ENCODE peak calls at places on chromosomes 4 and X, in seven cellular contexts. One of them, this sample, is unnamed. For H3K4me1, the result is how much of the 10 kb centered on the place peaks cover.

GRCh38 chr4:52038109-52038912 is at the start of gene SGCB:
- DNase-seq in suprapubic skin: peak
- DNase-seq in tibial nerve: peak
- DNase-seq in heart left ventricle: peak
- DNase-seq in upper lobe of left lung: peak
- DNase-seq in esophagus muscularis mucosa: no peak
- DNase-seq in Peyer's patch: peak
- DNase-seq in this sample: peak

GRCh38 chr4:148364525-148364924 is 77.7 kb downstream of the NR3C2 start:
- DNase-seq in Peyer's patch: no peak
- DNase-seq in tibial nerve: no peak
- DNase-seq in heart left ventricle: no peak
- DNase-seq in suprapubic skin: no peak
- DNase-seq in esophagus muscularis mucosa: no peak
- DNase-seq in upper lobe of left lung: no peak
- DNase-seq in this sample: no peak

GRCh38 chr4:6918345-6918744 is 8.7 kb downstream of the TBC1D14 start:
- DNase-seq in tibial nerve: no peak
- DNase-seq in heart left ventricle: no peak
- DNase-seq in Peyer's patch: no peak
- DNase-seq in esophagus muscularis mucosa: no peak
- DNase-seq in suprapubic skin: peak
- DNase-seq in upper lobe of left lung: no peak
- DNase-seq in this sample: no peak

GRCh38 chr4:153346563-153346962 is 2.1 kb downstream of the MND1 start:
- DNase-seq in esophagus muscularis mucosa: no peak
- DNase-seq in upper lobe of left lung: no peak
- DNase-seq in suprapubic skin: no peak
- DNase-seq in Peyer's patch: no peak
- DNase-seq in tibial nerve: no peak
- DNase-seq in heart left ventricle: no peak
- DNase-seq in this sample: no peak

GRCh38 chr4:54439831-54440243 is 210.7 kb downstream of the PDGFRA start:
- DNase-seq in heart left ventricle: peak
- DNase-seq in Peyer's patch: no peak
- DNase-seq in suprapubic skin: peak
- DNase-seq in tibial nerve: no peak
- DNase-seq in esophagus muscularis mucosa: no peak
- DNase-seq in upper lobe of left lung: peak
- DNase-seq in this sample: peak

GRCh38 chr4:4986856-4987255 is 32.4 kb downstream of the CYTL1 start:
- DNase-seq in esophagus muscularis mucosa: peak
- DNase-seq in tibial nerve: no peak
- DNase-seq in heart left ventricle: no peak
- DNase-seq in upper lobe of left lung: no peak
- DNase-seq in Peyer's patch: no peak
- DNase-seq in suprapubic skin: no peak
- DNase-seq in this sample: no peak

GRCh38 chr4:122500852-122501501 is 44.5 kb upstream of the IL2 start:
- DNase-seq in heart left ventricle: no peak
- DNase-seq in Peyer's patch: no peak
- DNase-seq in upper lobe of left lung: no peak
- DNase-seq in esophagus muscularis mucosa: no peak
- DNase-seq in tibial nerve: no peak
- DNase-seq in suprapubic skin: no peak
- DNase-seq in this sample: no peak

GRCh38 chr4:24840362-24840761 is 45.0 kb downstream of the SOD3 start:
- DNase-seq in tibial nerve: no peak
- DNase-seq in Peyer's patch: no peak
- DNase-seq in suprapubic skin: no peak
- DNase-seq in heart left ventricle: no peak
- DNase-seq in esophagus muscularis mucosa: no peak
- DNase-seq in upper lobe of left lung: no peak
- DNase-seq in this sample: no peak

GRCh38 chr4:158998624-158999023 is 104.3 kb upstream of the RAPGEF2 start:
- DNase-seq in tibial nerve: no peak
- DNase-seq in Peyer's patch: no peak
- DNase-seq in heart left ventricle: no peak
- DNase-seq in esophagus muscularis mucosa: no peak
- DNase-seq in upper lobe of left lung: no peak
- DNase-seq in suprapubic skin: no peak
- DNase-seq in this sample: no peak

GRCh38 chrX:155086961-155087735 is 15.8 kb downstream of the BRCC3 start:
- DNase-seq in heart left ventricle: peak
- DNase-seq in upper lobe of left lung: no peak
- DNase-seq in Peyer's patch: no peak
- DNase-seq in esophagus muscularis mucosa: no peak
- DNase-seq in suprapubic skin: no peak
- DNase-seq in tibial nerve: no peak
- DNase-seq in this sample: no peak

GRCh38 chr4:8854866-8855265 is 16.8 kb downstream of the HMX1 start:
- DNase-seq in upper lobe of left lung: no peak
- DNase-seq in tibial nerve: no peak
- DNase-seq in suprapubic skin: no peak
- DNase-seq in Peyer's patch: no peak
- DNase-seq in heart left ventricle: no peak
- DNase-seq in esophagus muscularis mucosa: no peak
- DNase-seq in this sample: no peak

GRCh38 chr4:81648576-81649272 is 177.0 kb upstream of the RASGEF1B start:
- DNase-seq in esophagus muscularis mucosa: no peak
- DNase-seq in Peyer's patch: no peak
- DNase-seq in suprapubic skin: no peak
- DNase-seq in upper lobe of left lung: no peak
- DNase-seq in heart left ventricle: no peak
- DNase-seq in tibial nerve: no peak
- DNase-seq in this sample: no peak

GRCh38 chr4:151921371-151921770 is 160.6 kb upstream of the GATB start:
- DNase-seq in upper lobe of left lung: no peak
- DNase-seq in esophagus muscularis mucosa: no peak
- DNase-seq in Peyer's patch: no peak
- DNase-seq in suprapubic skin: no peak
- DNase-seq in tibial nerve: no peak
- DNase-seq in heart left ventricle: no peak
- DNase-seq in this sample: no peak

DNA sequence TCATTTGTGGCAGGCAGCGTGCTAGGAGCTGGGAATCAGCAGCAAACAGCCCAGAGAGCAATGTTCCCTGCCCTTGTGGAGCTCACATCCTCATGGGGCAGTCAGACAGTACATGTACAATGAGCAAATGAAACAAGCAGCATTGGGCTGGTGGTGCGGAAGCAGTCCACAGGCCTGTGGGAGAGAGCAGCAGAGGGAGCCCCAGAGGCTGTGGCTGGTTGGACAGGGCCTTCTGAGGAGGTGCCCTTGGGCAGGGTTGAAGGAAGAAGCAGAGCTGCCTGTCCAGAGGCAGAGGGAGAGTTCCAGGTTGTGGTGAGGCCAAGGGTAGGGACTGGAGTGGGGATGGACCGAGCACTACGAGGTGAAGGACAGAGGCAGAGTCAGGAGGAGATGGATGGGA is 22.5 kb downstream of the MMGT1 start:
- DNase-seq in tibial nerve: no peak
- DNase-seq in upper lobe of left lung: no peak
- DNase-seq in suprapubic skin: no peak
- DNase-seq in esophagus muscularis mucosa: no peak
- DNase-seq in Peyer's patch: no peak
- DNase-seq in heart left ventricle: no peak
- DNase-seq in this sample: no peak
- TF ChIP-seq POLR2A in tibial nerve: no peak
- TF ChIP-seq POLR2A in upper lobe of left lung: no peak
- TF ChIP-seq POLR2A in suprapubic skin: no peak
- TF ChIP-seq POLR2A in esophagus muscularis mucosa: no peak
- TF ChIP-seq POLR2A in Peyer's patch: no peak
- TF ChIP-seq POLR2A in heart left ventricle: no peak
- TF ChIP-seq POLR2A in this sample: no peak

GRCh38 chr4:41600243-41600642 is 62.3 kb downstream of the LIMCH1 start:
- DNase-seq in heart left ventricle: no peak
- DNase-seq in Peyer's patch: no peak
- DNase-seq in tibial nerve: no peak
- DNase-seq in esophagus muscularis mucosa: no peak
- DNase-seq in upper lobe of left lung: no peak
- DNase-seq in suprapubic skin: no peak
- DNase-seq in this sample: no peak
- H3K4me1 ChIP-seq in heart left ventricle: half or more
- H3K4me1 ChIP-seq in Peyer's patch: under half
- H3K4me1 ChIP-seq in tibial nerve: under half
- H3K4me1 ChIP-seq in esophagus muscularis mucosa: under half
- H3K4me1 ChIP-seq in upper lobe of left lung: under half
- H3K4me1 ChIP-seq in suprapubic skin: under half
- H3K4me1 ChIP-seq in this sample: under half

GRCh38 chr4:76984788-76985211 is 35.2 kb downstream of the SEPTIN11 start:
- DNase-seq in esophagus muscularis mucosa: peak
- DNase-seq in upper lobe of left lung: peak
- DNase-seq in suprapubic skin: peak
- DNase-seq in heart left ventricle: peak
- DNase-seq in Peyer's patch: no peak
- DNase-seq in tibial nerve: peak
- DNase-seq in this sample: peak
- TF ChIP-seq POLR2A in esophagus muscularis mucosa: no peak
- TF ChIP-seq POLR2A in upper lobe of left lung: no peak
- TF ChIP-seq POLR2A in suprapubic skin: no peak
- TF ChIP-seq POLR2A in heart left ventricle: no peak
- TF ChIP-seq POLR2A in Peyer's patch: no peak
- TF ChIP-seq POLR2A in tibial nerve: no peak
- TF ChIP-seq POLR2A in this sample: no peak

GRCh38 chr4:110087116-110087708 is 111.2 kb downstream of the ELOVL6 start:
- DNase-seq in upper lobe of left lung: no peak
- DNase-seq in heart left ventricle: no peak
- DNase-seq in esophagus muscularis mucosa: no peak
- DNase-seq in suprapubic skin: no peak
- DNase-seq in tibial nerve: no peak
- DNase-seq in Peyer's patch: no peak
- DNase-seq in this sample: no peak

GRCh38 chr4:110091426-110091825 is 107.0 kb downstream of the ELOVL6 start:
- DNase-seq in Peyer's patch: no peak
- DNase-seq in tibial nerve: no peak
- DNase-seq in esophagus muscularis mucosa: no peak
- DNase-seq in upper lobe of left lung: no peak
- DNase-seq in suprapubic skin: no peak
- DNase-seq in heart left ventricle: no peak
- DNase-seq in this sample: no peak

GRCh38 chr4:110085131-110085530 is 113.3 kb downstream of the ELOVL6 start:
- DNase-seq in upper lobe of left lung: peak
- DNase-seq in esophagus muscularis mucosa: no peak
- DNase-seq in suprapubic skin: no peak
- DNase-seq in tibial nerve: no peak
- DNase-seq in heart left ventricle: no peak
- DNase-seq in Peyer's patch: peak
- DNase-seq in this sample: no peak

GRCh38 chr4:110092646-110093045 is 105.8 kb downstream of the ELOVL6 start:
- DNase-seq in heart left ventricle: no peak
- DNase-seq in Peyer's patch: no peak
- DNase-seq in esophagus muscularis mucosa: no peak
- DNase-seq in suprapubic skin: no peak
- DNase-seq in upper lobe of left lung: no peak
- DNase-seq in tibial nerve: no peak
- DNase-seq in this sample: no peak

GRCh38 chr4:110088670-110089069 is 109.7 kb downstream of the ELOVL6 start:
- DNase-seq in esophagus muscularis mucosa: no peak
- DNase-seq in upper lobe of left lung: no peak
- DNase-seq in Peyer's patch: no peak
- DNase-seq in tibial nerve: no peak
- DNase-seq in heart left ventricle: no peak
- DNase-seq in suprapubic skin: no peak
- DNase-seq in this sample: no peak
- H3K4me1 ChIP-seq in esophagus muscularis mucosa: under half
- H3K4me1 ChIP-seq in upper lobe of left lung: under half
- H3K4me1 ChIP-seq in Peyer's patch: under half
- H3K4me1 ChIP-seq in tibial nerve: under half
- H3K4me1 ChIP-seq in heart left ventricle: under half
- H3K4me1 ChIP-seq in suprapubic skin: under half
- H3K4me1 ChIP-seq in this sample: under half

DNA sequence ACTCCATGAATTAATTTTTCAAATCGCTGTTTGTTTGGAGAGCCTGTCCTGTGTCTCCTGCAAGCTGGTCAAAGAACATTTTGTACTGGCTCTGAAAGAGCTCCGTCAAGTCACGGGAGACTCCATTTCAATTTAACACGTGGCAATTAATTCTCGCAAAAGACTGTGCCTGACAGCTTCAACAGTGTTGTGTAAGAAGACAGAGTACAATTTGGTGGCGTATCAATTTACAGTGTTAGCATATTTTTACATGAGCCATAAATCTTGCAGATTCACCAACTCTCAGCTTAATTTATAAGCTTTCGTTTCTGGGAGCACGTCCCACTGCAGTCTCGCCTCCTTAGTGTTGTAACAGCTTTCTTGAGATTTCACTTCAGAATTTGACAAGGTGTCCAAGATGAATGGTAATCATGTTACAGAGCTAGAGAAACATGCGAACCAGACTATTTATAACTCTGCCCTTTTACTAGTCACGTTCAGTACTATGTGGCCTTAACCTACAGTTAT is 70.8 kb downstream of the RWDD4 start:
- DNase-seq in esophagus muscularis mucosa: peak
- DNase-seq in heart left ventricle: no peak
- DNase-seq in Peyer's patch: no peak
- DNase-seq in suprapubic skin: no peak
- DNase-seq in tibial nerve: no peak
- DNase-seq in upper lobe of left lung: no peak
- DNase-seq in this sample: no peak
- TF ChIP-seq POLR2A in esophagus muscularis mucosa: no peak
- TF ChIP-seq POLR2A in heart left ventricle: no peak
- TF ChIP-seq POLR2A in Peyer's patch: no peak
- TF ChIP-seq POLR2A in suprapubic skin: no peak
- TF ChIP-seq POLR2A in tibial nerve: no peak
- TF ChIP-seq POLR2A in upper lobe of left lung: no peak
- TF ChIP-seq POLR2A in this sample: no peak

GRCh38 chr4:84916233-84916632 is 50.3 kb downstream of the WDFY3 start:
- DNase-seq in heart left ventricle: no peak
- DNase-seq in upper lobe of left lung: no peak
- DNase-seq in suprapubic skin: no peak
- DNase-seq in tibial nerve: no peak
- DNase-seq in esophagus muscularis mucosa: no peak
- DNase-seq in Peyer's patch: no peak
- DNase-seq in this sample: no peak

GRCh38 chr4:84915396-84915780 is 51.1 kb downstream of the WDFY3 start:
- DNase-seq in Peyer's patch: no peak
- DNase-seq in upper lobe of left lung: no peak
- DNase-seq in tibial nerve: no peak
- DNase-seq in heart left ventricle: no peak
- DNase-seq in esophagus muscularis mucosa: no peak
- DNase-seq in suprapubic skin: no peak
- DNase-seq in this sample: no peak

GRCh38 chr4:84917087-84917821 is 49.2 kb downstream of the WDFY3 start:
- DNase-seq in Peyer's patch: no peak
- DNase-seq in upper lobe of left lung: no peak
- DNase-seq in esophagus muscularis mucosa: no peak
- DNase-seq in tibial nerve: no peak
- DNase-seq in suprapubic skin: no peak
- DNase-seq in heart left ventricle: no peak
- DNase-seq in this sample: no peak

GRCh38 chr4:84920591-84920990 is 45.9 kb downstream of the WDFY3 start:
- DNase-seq in esophagus muscularis mucosa: no peak
- DNase-seq in Peyer's patch: no peak
- DNase-seq in heart left ventricle: no peak
- DNase-seq in upper lobe of left lung: no peak
- DNase-seq in suprapubic skin: no peak
- DNase-seq in tibial nerve: no peak
- DNase-seq in this sample: no peak

GRCh38 chr4:84917869-84918600 is 48.5 kb downstream of the WDFY3 start:
- DNase-seq in suprapubic skin: no peak
- DNase-seq in upper lobe of left lung: no peak
- DNase-seq in esophagus muscularis mucosa: no peak
- DNase-seq in Peyer's patch: no peak
- DNase-seq in heart left ventricle: no peak
- DNase-seq in tibial nerve: no peak
- DNase-seq in this sample: no peak
- H3K4me1 ChIP-seq in suprapubic skin: under half
- H3K4me1 ChIP-seq in upper lobe of left lung: under half
- H3K4me1 ChIP-seq in esophagus muscularis mucosa: under half
- H3K4me1 ChIP-seq in Peyer's patch: under half
- H3K4me1 ChIP-seq in heart left ventricle: under half
- H3K4me1 ChIP-seq in tibial nerve: under half
- H3K4me1 ChIP-seq in this sample: under half

This sample was measured in ovary.